ENCODE peak calls at places on chromosome 18, in four cellular contexts. One of them, this sample, is unnamed.
A peak's percentile ranks its signal among the peaks of the same experiment; 100 is the strongest.

GRCh38 chr18:46480187-46480586 is 176.8 kb downstream of the LOXHD1 start:
- DNase-seq in spleen: no peak
- DNase-seq in GM23338: no peak
- DNase-seq in stomach: no peak
- DNase-seq in this sample: no peak

GRCh38 chr18:10060469-10060782 is 146.6 kb downstream of the VAPA start:
- DNase-seq in spleen: no peak
- DNase-seq in GM23338: no peak
- DNase-seq in stomach: no peak
- DNase-seq in this sample: peak; percentile 70

GRCh38 chr18:77749189-77749588 is 499.5 kb downstream of the GALR1 start:
- DNase-seq in spleen: no peak
- DNase-seq in GM23338: peak; percentile 62
- DNase-seq in stomach: no peak
- DNase-seq in this sample: no peak

GRCh38 chr18:39799010-39799409 is 2156.0 kb upstream of the PIK3C3 start:
- DNase-seq in spleen: no peak
- DNase-seq in GM23338: peak; percentile 51
- DNase-seq in stomach: no peak
- DNase-seq in this sample: no peak

GRCh38 chr18:28174181-28174906 is 2.6 kb downstream of the CDH2 start:
- DNase-seq in spleen: no peak
- DNase-seq in GM23338: no peak
- DNase-seq in stomach: no peak
- DNase-seq in this sample: no peak

GRCh38 chr18:5519448-5520362 is 24.1 kb downstream of the EPB41L3 start:
- DNase-seq in spleen: no peak
- DNase-seq in GM23338: peak; percentile 14
- DNase-seq in stomach: no peak
- DNase-seq in this sample: no peak

GRCh38 chr18:36772339-36772738 is 56.5 kb downstream of the TPGS2 start:
- DNase-seq in spleen: no peak
- DNase-seq in GM23338: no peak
- DNase-seq in stomach: no peak
- DNase-seq in this sample: no peak

GRCh38 chr18:711693-712400 is 583 bp downstream of the ENOSF1 start:
- DNase-seq in spleen: peak; percentile 85
- DNase-seq in GM23338: peak; percentile 41
- DNase-seq in stomach: peak; percentile 72
- DNase-seq in this sample: peak; percentile 86

GRCh38 chr18:22378672-22379282 is 38.9 kb downstream of the CTAGE1 start:
- DNase-seq in spleen: no peak
- DNase-seq in GM23338: peak; percentile 69
- DNase-seq in stomach: peak; percentile 60
- DNase-seq in this sample: no peak

GRCh38 chr18:46917808-46918600 is 602 bp downstream of the KATNAL2 start:
- DNase-seq in spleen: no peak
- DNase-seq in GM23338: peak; percentile 96
- DNase-seq in stomach: no peak
- DNase-seq in this sample: no peak

GRCh38 chr18:48356909-48357631 is 52.1 kb downstream of the ZBTB7C start:
- DNase-seq in spleen: no peak
- DNase-seq in GM23338: peak; percentile 30
- DNase-seq in stomach: no peak
- DNase-seq in this sample: peak; percentile 54

GRCh38 chr18:47800192-47800591 is 130.3 kb downstream of the SMAD2 start:
- DNase-seq in spleen: no peak
- DNase-seq in GM23338: no peak
- DNase-seq in stomach: no peak
- DNase-seq in this sample: no peak

GRCh38 chr18:11767935-11768334 is 78.9 kb downstream of the GNAL start:
- DNase-seq in spleen: no peak
- DNase-seq in GM23338: no peak
- DNase-seq in stomach: no peak
- DNase-seq in this sample: no peak

GRCh38 chr18:48371854-48372598 is 37.2 kb downstream of the ZBTB7C start:
- DNase-seq in spleen: no peak
- DNase-seq in GM23338: no peak
- DNase-seq in stomach: no peak
- DNase-seq in this sample: no peak

GRCh38 chr18:27778441-27778840 is 398.5 kb downstream of the CDH2 start:
- DNase-seq in spleen: no peak
- DNase-seq in GM23338: peak; percentile 52
- DNase-seq in stomach: no peak
- DNase-seq in this sample: no peak

GRCh38 chr18:76349067-76349715 is 145.9 kb downstream of the ZNF516 start:
- DNase-seq in spleen: no peak
- DNase-seq in GM23338: peak; percentile 92
- DNase-seq in stomach: peak; percentile 75
- DNase-seq in this sample: no peak

GRCh38 chr18:79694895-79695213 is 15.3 kb downstream of the CTDP1 start:
- DNase-seq in spleen: no peak
- DNase-seq in GM23338: no peak
- DNase-seq in stomach: no peak
- DNase-seq in this sample: no peak

GRCh38 chr18:45540146-45540545 is 75.1 kb upstream of the SLC14A2 start:
- DNase-seq in spleen: no peak
- DNase-seq in GM23338: peak; percentile 47
- DNase-seq in stomach: no peak
- DNase-seq in this sample: no peak

GRCh38 chr18:75044791-75045190 is 164.1 kb downstream of the PTGR3 start:
- DNase-seq in spleen: no peak
- DNase-seq in GM23338: no peak
- DNase-seq in stomach: no peak
- DNase-seq in this sample: no peak

GRCh38 chr18:25604231-25604908 is 252.4 kb upstream of the ZNF521 start:
- DNase-seq in spleen: no peak
- DNase-seq in GM23338: no peak
- DNase-seq in stomach: no peak
- DNase-seq in this sample: no peak

DNA sequence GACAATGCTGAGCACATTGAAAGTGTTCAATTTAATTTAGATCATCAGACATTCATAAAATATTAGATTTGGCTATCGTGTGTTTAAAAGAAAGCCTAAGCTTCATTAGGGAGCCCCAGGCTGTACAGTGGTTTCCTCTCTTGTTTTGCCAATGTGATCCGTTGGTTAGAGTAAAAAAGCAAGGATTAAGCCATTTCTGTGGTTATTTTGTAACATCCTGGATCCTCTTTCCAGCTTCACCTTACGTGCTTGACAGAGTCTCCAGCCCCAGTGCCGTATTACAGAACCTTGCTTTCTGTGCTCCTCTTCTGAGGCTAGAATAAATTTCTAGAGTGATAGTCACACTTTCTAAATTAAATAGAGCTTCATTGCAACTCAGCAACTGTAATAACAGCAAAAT is 289.3 kb upstream of the LINC00305 start:
- DNase-seq in spleen: no peak
- DNase-seq in GM23338: no peak
- DNase-seq in stomach: no peak
- DNase-seq in this sample: no peak
- TF ChIP-seq POLR2AphosphoS5 in spleen: no peak
- TF ChIP-seq POLR2AphosphoS5 in GM23338: no peak
- TF ChIP-seq POLR2AphosphoS5 in stomach: no peak
- TF ChIP-seq POLR2AphosphoS5 in this sample: no peak

GRCh38 chr18:58405107-58405898 is 223.6 kb downstream of the ALPK2 start:
- DNase-seq in spleen: no peak
- DNase-seq in GM23338: no peak
- DNase-seq in stomach: no peak
- DNase-seq in this sample: peak; percentile 61

GRCh38 chr18:58403799-58404455 is 225.0 kb downstream of the ALPK2 start:
- DNase-seq in spleen: no peak
- DNase-seq in GM23338: no peak
- DNase-seq in stomach: no peak
- DNase-seq in this sample: peak; percentile 70

GRCh38 chr18:58402247-58402646 is 226.6 kb downstream of the ALPK2 start:
- DNase-seq in spleen: no peak
- DNase-seq in GM23338: no peak
- DNase-seq in stomach: no peak
- DNase-seq in this sample: peak; percentile 13

GRCh38 chr18:58401191-58401590 is 227.7 kb downstream of the ALPK2 start:
- DNase-seq in spleen: no peak
- DNase-seq in GM23338: no peak
- DNase-seq in stomach: no peak
- DNase-seq in this sample: no peak

GRCh38 chr18:58402951-58403702 is 225.8 kb downstream of the ALPK2 start:
- DNase-seq in spleen: no peak
- DNase-seq in GM23338: no peak
- DNase-seq in stomach: no peak
- DNase-seq in this sample: no peak
- TF ChIP-seq POLR2AphosphoS5 in spleen: no peak
- TF ChIP-seq POLR2AphosphoS5 in GM23338: no peak
- TF ChIP-seq POLR2AphosphoS5 in stomach: no peak
- TF ChIP-seq POLR2AphosphoS5 in this sample: no peak

DNA sequence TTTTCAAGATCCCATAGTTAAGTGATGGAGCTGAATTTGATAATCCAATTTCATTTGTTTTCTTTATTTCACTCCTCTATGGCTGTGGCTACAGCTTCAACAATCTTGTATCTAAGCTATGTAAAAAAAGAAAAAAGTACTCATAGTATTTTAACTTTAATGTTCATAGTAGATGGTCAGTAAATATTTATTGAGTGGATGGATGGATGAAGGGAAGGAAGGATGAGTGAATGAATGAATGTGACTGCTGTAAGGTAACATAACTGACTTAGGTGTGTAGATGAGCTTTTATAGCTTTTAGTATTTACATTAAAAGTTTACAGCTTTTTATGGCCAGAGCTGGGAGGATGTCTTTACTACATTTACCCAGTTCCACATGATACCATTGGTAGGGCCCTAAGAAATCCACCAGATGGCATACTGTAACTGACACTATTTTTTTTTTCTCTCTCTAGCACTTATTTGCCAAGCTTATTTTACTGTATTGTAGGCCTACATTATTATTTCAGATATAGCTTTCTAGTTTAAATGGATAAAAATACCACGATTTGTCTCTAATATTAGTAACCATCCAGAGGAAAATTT is 13.4 kb upstream of the HRH4 start:
- DNase-seq in spleen: no peak
- DNase-seq in GM23338: peak; percentile 21
- DNase-seq in stomach: no peak
- DNase-seq in this sample: no peak
- TF ChIP-seq POLR2AphosphoS5 in spleen: no peak
- TF ChIP-seq POLR2AphosphoS5 in GM23338: no peak
- TF ChIP-seq POLR2AphosphoS5 in stomach: no peak
- TF ChIP-seq POLR2AphosphoS5 in this sample: no peak

DNA sequence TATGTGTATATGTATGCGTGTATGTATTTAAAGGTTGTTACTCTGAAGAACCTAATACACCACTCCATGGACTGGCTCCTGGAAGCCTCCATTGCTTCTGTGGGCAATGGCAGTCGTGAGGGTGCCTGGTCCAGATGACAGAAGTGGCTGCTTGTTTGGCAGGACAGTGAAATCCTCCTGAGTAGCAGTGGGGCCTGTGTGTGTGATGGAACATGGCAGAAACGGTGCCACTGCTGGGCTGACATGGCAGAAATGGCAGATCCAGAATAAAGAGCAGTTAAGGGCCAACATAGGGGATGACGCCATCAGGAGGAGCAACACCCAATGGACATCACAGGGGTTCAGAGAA is 6.1 kb upstream of the CPLX4 start:
- DNase-seq in spleen: no peak
- DNase-seq in GM23338: no peak
- DNase-seq in stomach: no peak
- DNase-seq in this sample: no peak
- TF ChIP-seq POLR2AphosphoS5 in spleen: no peak
- TF ChIP-seq POLR2AphosphoS5 in GM23338: no peak
- TF ChIP-seq POLR2AphosphoS5 in stomach: no peak
- TF ChIP-seq POLR2AphosphoS5 in this sample: no peak

DNA sequence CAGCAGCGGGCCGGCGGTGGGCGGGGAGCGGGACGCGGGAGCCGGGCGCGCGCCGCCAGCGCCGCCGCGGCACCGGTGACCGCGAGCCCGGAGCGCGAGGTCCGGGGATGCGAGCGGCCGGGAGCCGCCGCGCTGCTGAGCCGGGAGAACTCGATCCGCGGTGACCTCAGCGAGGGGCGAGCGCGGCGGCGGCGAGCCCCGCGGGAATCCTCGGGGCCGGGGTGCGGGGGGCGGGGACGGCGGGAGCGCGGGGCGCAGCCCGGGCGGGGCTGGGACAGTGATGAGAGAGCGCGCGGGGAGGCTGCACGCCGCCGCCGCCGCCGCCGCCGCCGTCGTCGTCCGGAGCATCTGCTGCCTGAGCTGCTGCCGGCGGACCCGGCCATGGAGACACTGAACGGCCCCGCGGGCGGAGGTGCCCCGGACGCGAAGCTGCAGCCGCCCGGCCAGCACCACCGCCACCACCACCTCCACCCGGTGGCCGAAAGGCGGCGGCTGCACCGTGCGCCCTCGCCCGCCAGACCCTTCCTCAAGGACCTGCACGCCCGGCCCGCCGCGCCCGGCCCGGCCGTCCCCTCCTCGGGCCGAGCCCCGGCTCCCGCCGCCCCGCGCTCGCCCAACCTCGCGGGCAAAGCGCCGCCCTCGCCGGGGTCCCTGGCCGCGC is at the start of gene MTCL1:
- DNase-seq in spleen: peak; percentile 87
- DNase-seq in GM23338: peak; percentile 55
- DNase-seq in stomach: peak; percentile 34
- DNase-seq in this sample: peak; percentile 70
- TF ChIP-seq POLR2AphosphoS5 in spleen: no peak
- TF ChIP-seq POLR2AphosphoS5 in GM23338: no peak
- TF ChIP-seq POLR2AphosphoS5 in stomach: no peak
- TF ChIP-seq POLR2AphosphoS5 in this sample: no peak